ENCODE peak calls at places on chromosomes 13 and 19, in five cellular contexts. M is tibial artery, P is OCI-LY7, A is sigmoid colon, S is right atrium auricular region. E is an unnamed sample. For H3K9me3, the result is how much of the 10 kb centered on the place peaks cover.

GRCh38 chr13:92463134-92463533 is 763.5 kb upstream of the GPC6 start:
- DNase-seq in M (no peak), P (no peak), A (no peak), S (no peak), E (no peak)

GRCh38 chr19:38561658-38562057 is 56.1 kb downstream of the MAP4K1 start:
- DNase-seq in M (no peak), P (no peak), A (no peak), S (no peak), E (no peak)

GRCh38 chr13:88005188-88005587 is 334.0 kb downstream of the SLITRK5 start:
- DNase-seq in M (no peak), P (no peak), A (no peak), S (no peak), E (no peak)

GRCh38 chr13:57874530-57874929 is 243.0 kb downstream of the PCDH17 start:
- DNase-seq in M (no peak), P (no peak), A (no peak), S (no peak), E (no peak)

GRCh38 chr19:55336101-55336500 is 3.6 kb upstream of the KMT5C start:
- DNase-seq in M (no peak), P (no peak), A (no peak), S (no peak), E (no peak)

GRCh38 chr13:23432589-23432988 is 913 bp downstream of the SACS start:
- DNase-seq in M (no peak), P (no peak), A (no peak), S (no peak), E (no peak)

GRCh38 chr19:41373993-41374392 is 2.3 kb upstream of the TMEM91 start:
- DNase-seq in M (peak), P (no peak), A (peak), S (peak), E (peak)

GRCh38 chr13:79459906-79460305 is 21.0 kb upstream of the NDFIP2 start:
- DNase-seq in M (no peak), P (no peak), A (no peak), S (no peak), E (no peak)

GRCh38 chr19:14661372-14661924 is 13.2 kb downstream of the ADGRE3 start:
- DNase-seq in M (no peak), P (no peak), A (no peak), S (no peak), E (no peak)

GRCh38 chr13:94657167-94657566 is 55.2 kb downstream of the SOX21 start:
- DNase-seq in M (no peak), P (no peak), A (no peak), S (no peak), E (no peak)

GRCh38 chr13:100131863-100132574 is 43.1 kb downstream of the PCCA start:
- DNase-seq in M (no peak), P (no peak), A (no peak), S (no peak), E (no peak)

GRCh38 chr13:20190481-20191310 is 2.0 kb downstream of the GJB2 start:
- DNase-seq in M (no peak), P (no peak), A (no peak), S (no peak), E (no peak)

GRCh38 chr13:94416454-94417080 is 62.9 kb downstream of the DCT start:
- DNase-seq in M (no peak), P (peak), A (no peak), S (no peak), E (no peak)

DNA sequence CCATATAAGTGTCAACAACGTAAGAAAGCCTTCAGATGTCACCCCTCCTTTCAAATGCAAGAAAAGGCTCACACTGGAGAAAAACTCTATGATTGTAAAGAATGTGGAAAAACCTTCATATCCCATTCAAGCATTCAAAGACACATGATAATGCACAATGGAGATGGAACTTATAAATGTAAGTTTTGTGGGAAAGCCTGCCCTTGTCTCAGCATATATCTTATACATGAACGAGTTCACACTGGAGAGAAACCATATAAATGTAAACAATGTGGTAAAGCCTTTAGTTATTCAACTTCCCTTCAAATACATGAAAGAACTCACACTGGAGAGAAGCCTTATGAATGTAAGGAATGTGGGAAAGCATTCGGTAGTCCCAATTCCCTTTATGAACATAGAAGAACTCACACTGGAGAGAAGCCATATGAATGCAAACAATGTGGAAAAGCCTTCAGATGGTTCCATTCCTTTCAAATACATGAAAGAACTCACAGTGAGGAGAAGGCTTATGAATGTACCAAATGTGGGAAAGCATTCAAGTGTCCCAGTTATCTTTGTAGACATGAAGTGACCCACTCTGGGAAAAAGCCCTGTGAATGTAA is 11.1 kb downstream of the ZNF844 start:
- DNase-seq in M (no peak), P (no peak), A (no peak), S (no peak), E (no peak)
- H3K9me3 ChIP-seq in M (half or more), P (half or more), A (half or more), S (half or more), E (half or more)

GRCh38 chr19:56837492-56837891 is 3.0 kb downstream of the PEG3 start:
- DNase-seq in M (peak), P (no peak), A (peak), S (peak), E (peak)
- H3K4me3 ChIP-seq in M (peak), P (no peak), A (peak), S (peak), E (peak)

DNA sequence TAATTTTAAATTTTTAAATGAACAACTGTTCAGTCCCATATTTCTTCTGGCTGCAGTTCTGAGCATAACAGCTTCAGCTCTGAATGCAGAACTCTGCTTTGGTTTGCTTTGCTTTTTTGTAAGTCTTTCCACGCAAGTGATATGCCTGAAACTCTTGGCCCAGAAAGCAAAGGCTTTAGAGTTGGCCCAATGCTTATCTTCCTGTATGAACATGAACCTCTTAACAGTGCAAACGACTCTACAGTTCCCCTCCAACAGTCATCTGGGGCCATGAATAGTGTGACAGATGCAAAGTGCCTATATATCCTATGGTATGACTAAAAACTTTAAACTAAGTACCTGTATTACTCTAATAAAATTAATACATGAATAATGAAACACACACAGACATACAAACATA is 14.7 kb downstream of the ZNF112 start:
- DNase-seq in M (no peak), P (no peak), A (no peak), S (no peak), E (no peak)
- H3K9me3 ChIP-seq in M (half or more), P (under half), A (under half), S (under half), E (half or more)

GRCh38 chr13:106187092-106187491 is 348.4 kb downstream of the EFNB2 start:
- DNase-seq in M (no peak), P (no peak), A (no peak), S (no peak), E (no peak)

GRCh38 chr13:106186366-106187030 is 349.0 kb downstream of the EFNB2 start:
- DNase-seq in M (no peak), P (no peak), A (no peak), S (no peak), E (no peak)

GRCh38 chr13:106182404-106182803 is 353.1 kb downstream of the EFNB2 start:
- DNase-seq in M (no peak), P (no peak), A (no peak), S (no peak), E (no peak)

GRCh38 chr13:106183410-106184128 is 351.9 kb downstream of the EFNB2 start:
- DNase-seq in M (no peak), P (no peak), A (no peak), S (no peak), E (no peak)

DNA sequence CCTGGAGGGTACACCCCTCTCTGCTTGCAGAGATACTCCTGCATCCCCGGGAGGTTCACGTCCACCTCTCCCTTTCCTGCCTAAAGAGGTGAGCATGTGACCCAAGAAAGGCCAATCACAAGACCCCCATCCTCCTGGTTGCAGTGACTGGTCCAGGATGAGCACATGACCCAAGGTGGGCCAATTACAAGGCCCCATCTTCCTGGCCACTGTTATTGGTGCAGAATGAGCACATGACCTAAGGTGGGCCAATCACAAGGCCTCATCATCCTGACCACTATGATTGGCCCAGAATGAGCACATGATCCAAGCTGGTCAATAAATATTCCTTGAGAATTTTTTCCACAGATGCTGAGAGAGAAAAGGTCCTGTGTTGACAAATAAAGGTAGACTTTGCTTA is 350.7 kb downstream of the EFNB2 start:
- DNase-seq in M (no peak), P (peak), A (no peak), S (no peak), E (no peak)
- H3K4me3 ChIP-seq in M (no peak), P (no peak), A (no peak), S (no peak), E (no peak)

GRCh38 chr19:35262101-35262761 is 6.5 kb upstream of the USF2 start:
- DNase-seq in M (no peak), P (no peak), A (peak), S (peak), E (peak)
- H3K9me3 ChIP-seq in M (under half), P (under half), A (under half), S (under half), E (under half)

DNA sequence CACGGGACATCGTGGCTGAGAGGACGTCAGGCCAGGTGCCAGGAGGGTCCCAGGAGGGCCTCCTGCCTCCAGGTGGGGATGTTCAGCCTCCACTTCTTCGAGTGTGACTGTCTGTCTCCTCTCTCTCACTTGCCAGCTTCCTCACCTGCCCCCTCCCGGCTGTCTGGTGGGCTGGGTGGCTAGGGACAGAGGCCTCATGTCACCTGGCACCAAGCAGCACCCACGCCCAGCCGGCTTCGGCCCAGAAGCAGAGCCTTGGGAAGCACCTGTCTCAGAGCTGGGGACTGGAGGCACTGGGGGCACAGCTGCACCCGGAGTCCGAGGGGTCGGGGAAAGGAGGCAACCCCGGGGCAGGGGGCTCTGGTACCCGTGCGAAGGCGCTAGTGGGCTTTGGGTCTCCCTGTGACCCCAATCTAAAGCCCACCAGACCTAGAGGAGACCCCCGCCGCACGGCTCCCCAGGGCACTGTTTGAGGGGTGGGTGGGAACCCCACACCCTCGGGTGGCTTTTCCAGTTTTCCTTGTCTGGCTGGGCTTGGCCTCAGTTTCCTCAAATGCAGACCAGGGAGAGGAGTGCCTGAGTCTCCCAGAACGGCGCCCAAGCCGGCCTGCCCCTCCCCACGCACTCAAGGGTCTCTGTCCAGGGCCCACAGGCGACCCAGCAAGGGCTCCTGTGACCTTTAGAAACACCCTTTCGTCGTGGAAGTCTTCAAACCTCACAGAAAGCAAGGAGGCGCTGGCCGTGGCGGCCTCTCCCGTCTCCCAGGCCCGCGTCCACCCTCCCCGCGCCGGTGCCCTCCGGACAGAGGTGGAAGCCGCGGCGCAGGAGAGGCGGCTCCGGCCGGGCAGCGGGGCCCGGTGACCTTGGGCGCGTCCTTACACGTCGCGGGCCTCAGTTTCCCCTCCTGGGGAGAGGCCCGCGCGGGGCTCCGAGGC is 656 bp upstream of the HCN2 start:
- DNase-seq in M (no peak), P (peak), A (no peak), S (no peak), E (peak)
- H3K4me3 ChIP-seq in M (no peak), P (no peak), A (peak), S (no peak), E (no peak)

GRCh38 chr19:34597596-34597995 is 79.4 kb downstream of the SCGB2B2 start:
- DNase-seq in M (no peak), P (no peak), A (no peak), S (no peak), E (no peak)

GRCh38 chr19:34596989-34597388 is 80.0 kb downstream of the SCGB2B2 start:
- DNase-seq in M (no peak), P (no peak), A (no peak), S (no peak), E (no peak)

GRCh38 chr19:34596115-34596514 is 80.8 kb downstream of the SCGB2B2 start:
- DNase-seq in M (no peak), P (no peak), A (no peak), S (no peak), E (no peak)

GRCh38 chr19:34598217-34599155 is 78.5 kb downstream of the SCGB2B2 start:
- DNase-seq in M (no peak), P (no peak), A (no peak), S (no peak), E (no peak)

GRCh38 chr19:34595683-34596082 is 81.3 kb downstream of the SCGB2B2 start:
- DNase-seq in M (no peak), P (no peak), A (no peak), S (no peak), E (no peak)
- H3K9me3 ChIP-seq in M (under half), P (under half), A (under half), S (under half), E (under half)